ENCODE peak calls at places on chromosomes 6 and 20, in nine cellular contexts. U is bronchial epithelial cell; C is colonic mucosa; Y is GM23248; Q is naive thymus-derived CD4-positive, alpha-beta T cell; N is NB4; E is cardiac fibroblast; T is heart left ventricle; B is lower lobe of right lung. S is an unnamed sample.

GRCh38 chr6:20583447-20583806 is 49.2 kb downstream of the CDKAL1 start:
- DNase-seq in U (no peak), C (no peak), Y (no peak), Q (no peak), N (no peak), E (no peak), T (no peak), B (no peak), S (peak; percentile 98)

GRCh38 chr6:99589290-99589672 is 17.4 kb upstream of the PRDM13 start:
- DNase-seq in U (no peak), C (no peak), Y (peak; percentile 52), Q (peak; percentile 28), N (no peak), E (no peak), T (no peak), B (no peak), S (peak; percentile 58)

GRCh38 chr20:25669826-25670422 is 26.7 kb downstream of the ZNF337 start:
- DNase-seq in U (peak; percentile 97), C (no peak), Y (peak; percentile 84), Q (no peak), N (peak; percentile 26), E (peak; percentile 61), T (no peak), B (no peak), S (peak; percentile 29)

GRCh38 chr6:113057567-113058053 is 710.5 kb downstream of the RFPL4B start:
- DNase-seq in U (no peak), C (no peak), Y (no peak), Q (no peak), N (no peak), E (no peak), T (no peak), B (no peak), S (no peak)

GRCh38 chr20:31675828-31676533 is 38.3 kb downstream of the COX4I2 start:
- DNase-seq in U (no peak), C (peak; percentile 40), Y (peak; percentile 20), Q (peak; percentile 67), N (peak; percentile 83), E (peak; percentile 74), T (no peak), B (no peak), S (no peak)

GRCh38 chr6:67952121-67952520 is 683.0 kb upstream of the ADGRB3 start:
- DNase-seq in U (peak; percentile 4), C (no peak), Y (no peak), Q (no peak), N (no peak), E (peak; percentile 57), T (no peak), B (no peak), S (no peak)

GRCh38 chr20:47568019-47568418 is 66.3 kb downstream of the NCOA3 start:
- DNase-seq in U (no peak), C (peak; percentile 57), Y (peak; percentile 73), Q (no peak), N (no peak), E (peak; percentile 95), T (peak; percentile 41), B (no peak), S (no peak)

GRCh38 chr6:38241200-38241599 is 398.5 kb downstream of the BTBD9 start:
- DNase-seq in U (no peak), C (no peak), Y (peak; percentile 9), Q (no peak), N (no peak), E (no peak), T (no peak), B (no peak), S (no peak)

GRCh38 chr20:59006864-59007757 is at the start of gene CTSZ:
- DNase-seq in U (no peak), C (peak; percentile 85), Y (peak; percentile 68), Q (peak; percentile 70), N (peak; percentile 80), E (peak; percentile 55), T (peak; percentile 79), B (peak; percentile 88), S (peak; percentile 50)

GRCh38 chr6:84625510-84625909 is 138.9 kb downstream of the TBX18 start:
- DNase-seq in U (no peak), C (no peak), Y (no peak), Q (no peak), N (no peak), E (peak; percentile 38), T (no peak), B (no peak), S (no peak)

GRCh38 chr6:111871207-111871606 is 2.0 kb downstream of the FYN start:
- DNase-seq in U (no peak), C (no peak), Y (peak; percentile 30), Q (peak; percentile 55), N (peak; percentile 83), E (no peak), T (no peak), B (no peak), S (no peak)

GRCh38 chr6:125586074-125586473 is 163.4 kb upstream of the HEY2 start:
- DNase-seq in U (peak; percentile 94), C (no peak), Y (peak; percentile 32), Q (no peak), N (no peak), E (no peak), T (no peak), B (no peak), S (no peak)

GRCh38 chr20:4272225-4272624 is 256.9 kb upstream of the RNF24 start:
- DNase-seq in U (no peak), C (no peak), Y (peak; percentile 29), Q (no peak), N (no peak), E (no peak), T (no peak), B (no peak), S (no peak)

GRCh38 chr6:44151348-44152108 is 7.1 kb upstream of the CAPN11 start:
- DNase-seq in U (peak; percentile 69), C (peak; percentile 77), Y (peak; percentile 88), Q (peak; percentile 88), N (peak; percentile 87), E (peak; percentile 71), T (peak; percentile 84), B (peak; percentile 87), S (peak; percentile 31)

GRCh38 chr6:26593278-26594127 is 3.2 kb upstream of the ABT1 start:
- DNase-seq in U (no peak), C (no peak), Y (no peak), Q (no peak), N (no peak), E (no peak), T (no peak), B (no peak), S (no peak)
- H3K4me3 ChIP-seq in U (no peak overlapping the region), C (no peak overlapping the region), Y (peak overlapping the region; percentile 29), Q (no peak overlapping the region), N (no peak overlapping the region), E (no peak overlapping the region), T (no peak overlapping the region), B (no peak overlapping the region), S (no peak overlapping the region)

GRCh38 chr6:46130665-46131064 is 876 bp downstream of the ENPP4 start:
- DNase-seq in U (no peak), C (no peak), Y (peak; percentile 3), Q (no peak), N (peak; percentile 6), E (no peak), T (no peak), B (no peak), S (no peak)
- H3K4me3 ChIP-seq in U (no peak overlapping the region), C (peak overlapping the region; percentile 64), Y (peak overlapping the region; percentile 67), Q (peak overlapping the region; percentile 98), N (peak overlapping the region; percentile 49), E (no peak overlapping the region), T (peak overlapping the region; percentile 62), B (peak overlapping the region; percentile 81), S (peak overlapping the region; percentile 60)

GRCh38 chr6:31815025-31815838 is at the start of the genes HSPA1A and HSPA1L:
- DNase-seq in U (peak; percentile 87), C (peak; percentile 97), Y (peak; percentile 96), Q (peak; percentile 81), N (peak; percentile 94), E (peak; percentile 96), T (peak; percentile 98), B (peak; percentile 93), S (peak; percentile 97)

GRCh38 chr6:31814677-31815024 is 432 bp downstream of the HSPA1L start:
- DNase-seq in U (peak; percentile 98), C (peak; percentile 98), Y (peak; percentile 98), Q (peak; percentile 74), N (peak; percentile 94), E (peak; percentile 98), T (peak; percentile 97), B (peak; percentile 95), S (peak; percentile 99)

GRCh38 chr6:31811645-31812044 is 3.4 kb downstream of the HSPA1L start:
- DNase-seq in U (no peak), C (no peak), Y (no peak), Q (no peak), N (no peak), E (no peak), T (no peak), B (peak; percentile 24), S (no peak)

DNA sequence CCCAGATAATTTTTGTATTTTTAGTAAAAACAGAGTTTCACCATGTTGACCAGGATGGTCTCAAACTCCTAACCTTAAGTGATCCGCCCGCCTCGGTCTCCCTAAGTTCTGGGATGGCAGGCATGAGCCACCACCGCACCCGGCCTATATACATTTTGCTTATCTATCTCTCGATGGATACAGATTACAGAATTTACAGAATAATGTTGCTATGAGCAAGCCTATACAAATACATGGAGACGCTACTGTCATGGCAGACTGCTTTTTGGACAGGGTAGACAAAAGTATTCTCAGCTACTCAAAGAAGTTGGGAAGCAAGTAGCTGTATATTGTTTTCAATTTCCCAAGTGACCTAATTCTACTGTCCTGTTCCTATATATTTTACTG is 1.6 kb downstream of the HSPA1L start:
- DNase-seq in U (no peak), C (no peak), Y (no peak), Q (no peak), N (no peak), E (no peak), T (no peak), B (peak; percentile 43), S (no peak)
- H3K4me3 ChIP-seq in U (no peak overlapping the region), C (no peak overlapping the region), Y (peak overlapping the region; percentile 68), Q (no peak overlapping the region), N (no peak overlapping the region), E (no peak overlapping the region), T (peak overlapping the region; percentile 60), B (peak overlapping the region; percentile 64), S (no peak overlapping the region)

DNA sequence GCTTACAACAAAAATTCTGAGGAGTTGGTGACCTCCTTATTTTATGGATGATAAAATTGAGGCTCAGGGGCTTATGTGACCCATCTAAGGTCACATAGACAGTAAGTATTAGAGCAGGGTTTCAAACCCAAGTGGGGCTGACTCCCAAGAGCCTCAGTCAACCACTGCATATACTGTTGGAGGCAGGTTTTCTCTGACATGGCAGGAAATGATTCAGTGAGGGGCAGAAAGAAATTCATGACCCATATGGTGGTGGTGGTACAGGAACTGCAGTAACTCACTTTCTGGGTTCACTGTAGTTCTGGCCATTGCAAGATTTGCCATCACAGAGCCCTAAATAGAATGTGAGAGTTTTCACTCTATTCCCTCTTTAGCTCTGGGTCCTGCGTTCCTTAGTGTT is 132.0 kb upstream of the ENPP5 start:
- DNase-seq in U (no peak), C (no peak), Y (no peak), Q (no peak), N (no peak), E (no peak), T (no peak), B (no peak), S (no peak)
- H3K4me3 ChIP-seq in U (no peak overlapping the region), C (no peak overlapping the region), Y (no peak overlapping the region), Q (no peak overlapping the region), N (no peak overlapping the region), E (no peak overlapping the region), T (no peak overlapping the region), B (no peak overlapping the region), S (no peak overlapping the region)

GRCh38 chr6:12750416-12750815 is 33.8 kb downstream of the PHACTR1 start:
- DNase-seq in U (no peak), C (no peak), Y (no peak), Q (no peak), N (no peak), E (no peak), T (no peak), B (no peak), S (no peak)
- H3K4me3 ChIP-seq in U (no peak overlapping the region), C (no peak overlapping the region), Y (no peak overlapping the region), Q (no peak overlapping the region), N (no peak overlapping the region), E (no peak overlapping the region), T (no peak overlapping the region), B (no peak overlapping the region), S (no peak overlapping the region)

S was measured in HAP-1.